ENCODE peak calls at places on chromosomes 7 and 10, in four cellular contexts. One of them, this sample, is unnamed.

GRCh38 chr7:78345979-78346378 is 547.4 kb downstream of the PHTF2 start:
- DNase-seq in anterior cingulate cortex: no peak
- DNase-seq in Right ventricle myocardium superior: no peak
- DNase-seq in CD8-positive, alpha-beta T cell: no peak
- DNase-seq in this sample: no peak

GRCh38 chr10:124106241-124106905 is 13.0 kb upstream of the CHST15 start:
- DNase-seq in Right ventricle myocardium superior: peak; percentile 66
- DNase-seq in CD8-positive, alpha-beta T cell: no peak
- DNase-seq in anterior cingulate cortex: no peak
- DNase-seq in this sample: peak; percentile 38

GRCh38 chr7:113246698-113247097 is 128.3 kb upstream of the SMIM30 start:
- DNase-seq in Right ventricle myocardium superior: no peak
- DNase-seq in anterior cingulate cortex: no peak
- DNase-seq in CD8-positive, alpha-beta T cell: no peak
- DNase-seq in this sample: no peak

GRCh38 chr10:5862360-5862929 is 27.2 kb downstream of the ANKRD16 start:
- DNase-seq in Right ventricle myocardium superior: no peak
- DNase-seq in CD8-positive, alpha-beta T cell: no peak
- DNase-seq in anterior cingulate cortex: no peak
- DNase-seq in this sample: no peak

GRCh38 chr7:74360008-74360407 is 70.8 kb downstream of the CLIP2 start:
- DNase-seq in anterior cingulate cortex: no peak
- DNase-seq in CD8-positive, alpha-beta T cell: no peak
- DNase-seq in Right ventricle myocardium superior: no peak
- DNase-seq in this sample: no peak

GRCh38 chr10:80281784-80282505 is 7.5 kb downstream of the MAT1A start:
- DNase-seq in Right ventricle myocardium superior: no peak
- DNase-seq in anterior cingulate cortex: no peak
- DNase-seq in CD8-positive, alpha-beta T cell: no peak
- DNase-seq in this sample: no peak

GRCh38 chr7:24035653-24036414 is 248.2 kb upstream of the NPY start:
- DNase-seq in Right ventricle myocardium superior: no peak
- DNase-seq in anterior cingulate cortex: no peak
- DNase-seq in CD8-positive, alpha-beta T cell: no peak
- DNase-seq in this sample: no peak

GRCh38 chr10:68870545-68871104 is 30.5 kb upstream of the DDX50 start:
- DNase-seq in anterior cingulate cortex: no peak
- DNase-seq in CD8-positive, alpha-beta T cell: no peak
- DNase-seq in Right ventricle myocardium superior: no peak
- DNase-seq in this sample: no peak

GRCh38 chr7:130365511-130366441 is 14.5 kb upstream of the CPA1 start:
- DNase-seq in CD8-positive, alpha-beta T cell: no peak
- DNase-seq in Right ventricle myocardium superior: no peak
- DNase-seq in anterior cingulate cortex: no peak
- DNase-seq in this sample: no peak

GRCh38 chr7:92279429-92280031 is 33.8 kb downstream of the ANKIB1 start:
- DNase-seq in Right ventricle myocardium superior: no peak
- DNase-seq in anterior cingulate cortex: no peak
- DNase-seq in CD8-positive, alpha-beta T cell: no peak
- DNase-seq in this sample: no peak

GRCh38 chr10:44033008-44033407 is 351.9 kb downstream of the CXCL12 start:
- DNase-seq in anterior cingulate cortex: no peak
- DNase-seq in Right ventricle myocardium superior: no peak
- DNase-seq in CD8-positive, alpha-beta T cell: no peak
- DNase-seq in this sample: no peak

GRCh38 chr10:52599586-52600200 is 172.9 kb downstream of the MBL2 start:
- DNase-seq in Right ventricle myocardium superior: no peak
- DNase-seq in anterior cingulate cortex: no peak
- DNase-seq in CD8-positive, alpha-beta T cell: no peak
- DNase-seq in this sample: no peak

GRCh38 chr10:29811751-29812427 is 177.1 kb upstream of the SVIL start:
- DNase-seq in anterior cingulate cortex: no peak
- DNase-seq in Right ventricle myocardium superior: no peak
- DNase-seq in CD8-positive, alpha-beta T cell: no peak
- DNase-seq in this sample: peak; percentile 39

GRCh38 chr10:133307776-133308430 is 769 bp downstream of the TUBGCP2 start:
- DNase-seq in CD8-positive, alpha-beta T cell: peak; percentile 78
- DNase-seq in anterior cingulate cortex: no peak
- DNase-seq in Right ventricle myocardium superior: peak; percentile 86
- DNase-seq in this sample: no peak

GRCh38 chr7:83850037-83850619 is 201.2 kb upstream of the SEMA3E start:
- DNase-seq in anterior cingulate cortex: no peak
- DNase-seq in Right ventricle myocardium superior: no peak
- DNase-seq in CD8-positive, alpha-beta T cell: no peak
- DNase-seq in this sample: no peak

GRCh38 chr7:151505433-151505832 is 14.3 kb downstream of the RHEB start:
- DNase-seq in Right ventricle myocardium superior: no peak
- DNase-seq in anterior cingulate cortex: no peak
- DNase-seq in CD8-positive, alpha-beta T cell: no peak
- DNase-seq in this sample: no peak

GRCh38 chr7:127034171-127034806 is 218.5 kb downstream of the GRM8 start:
- DNase-seq in anterior cingulate cortex: no peak
- DNase-seq in Right ventricle myocardium superior: no peak
- DNase-seq in CD8-positive, alpha-beta T cell: no peak
- DNase-seq in this sample: no peak

GRCh38 chr7:128856001-128856718 is 6.5 kb upstream of the ATP6V1F start:
- DNase-seq in CD8-positive, alpha-beta T cell: no peak
- DNase-seq in anterior cingulate cortex: no peak
- DNase-seq in Right ventricle myocardium superior: peak; percentile 31
- DNase-seq in this sample: no peak

GRCh38 chr10:114876602-114877300 is 55.2 kb downstream of the FHIP2A start:
- DNase-seq in anterior cingulate cortex: peak; percentile 20
- DNase-seq in CD8-positive, alpha-beta T cell: no peak
- DNase-seq in Right ventricle myocardium superior: peak; percentile 74
- DNase-seq in this sample: peak; percentile 68

GRCh38 chr10:97083228-97083860 is 102.4 kb downstream of the SLIT1 start:
- DNase-seq in CD8-positive, alpha-beta T cell: no peak
- DNase-seq in Right ventricle myocardium superior: no peak
- DNase-seq in anterior cingulate cortex: no peak
- DNase-seq in this sample: no peak

GRCh38 chr10:101481256-101481655 is 106.8 kb downstream of the POLL start:
- DNase-seq in CD8-positive, alpha-beta T cell: no peak
- DNase-seq in anterior cingulate cortex: no peak
- DNase-seq in Right ventricle myocardium superior: no peak
- DNase-seq in this sample: no peak

This sample was measured in H54.